ENCODE peak calls at places on chromosomes 5 and 9, in seven cellular contexts. H is ACHN; X is A549; U is D341Med; G is progenitor cell of endocrine pancreas; M is CD4-positive, alpha-beta memory T cell; Q is heart left ventricle. N is an unnamed sample.

GRCh38 chr5:52776116-52776515 is 11.6 kb upstream of the ITGA1 start:
- DNase-seq in H (no peak), X (no peak), U (no peak), G (no peak), M (peak), Q (no peak), N (no peak)

GRCh38 chr5:85388752-85389151 is 1004.1 kb upstream of the EDIL3 start:
- DNase-seq in H (no peak), X (no peak), U (no peak), G (no peak), M (no peak), Q (no peak), N (no peak)

GRCh38 chr9:133855802-133856592 is 117.8 kb upstream of the SARDH start:
- DNase-seq in H (no peak), X (no peak), U (no peak), G (no peak), M (no peak), Q (peak), N (no peak)

GRCh38 chr5:143206194-143207053 is 197.1 kb downstream of the NR3C1 start:
- DNase-seq in H (no peak), X (no peak), U (no peak), G (no peak), M (no peak), Q (no peak), N (no peak)

GRCh38 chr5:143041972-143042770 is 272.0 kb downstream of the ARHGAP26 start:
- DNase-seq in H (no peak), X (no peak), U (no peak), G (no peak), M (no peak), Q (no peak), N (no peak)

GRCh38 chr5:94893404-94894145 is 275.1 kb downstream of the SLF1 start:
- DNase-seq in H (peak), X (peak), U (no peak), G (no peak), M (no peak), Q (no peak), N (no peak)

GRCh38 chr9:71279188-71279739 is 157.8 kb upstream of the TRPM3 start:
- DNase-seq in H (no peak), X (no peak), U (no peak), G (no peak), M (no peak), Q (no peak), N (no peak)

GRCh38 chr5:82364497-82364896 is 86.3 kb upstream of the RPS23 start:
- DNase-seq in H (peak), X (peak), U (peak), G (no peak), M (no peak), Q (no peak), N (no peak)

GRCh38 chr5:52800394-52801213 is 12.9 kb downstream of the ITGA1 start:
- DNase-seq in H (peak), X (peak), U (peak), G (peak), M (peak), Q (peak), N (peak)

GRCh38 chr9:385818-386398 is 171.2 kb downstream of the DOCK8 start:
- DNase-seq in H (peak), X (peak), U (peak), G (peak), M (no peak), Q (peak), N (no peak)

GRCh38 chr5:129306725-129307124 is 153.4 kb upstream of the ADAMTS19 start:
- DNase-seq in H (no peak), X (no peak), U (no peak), G (no peak), M (no peak), Q (no peak), N (no peak)

GRCh38 chr9:103361906-103362305 is 366.8 kb downstream of the CYLC2 start:
- DNase-seq in H (no peak), X (no peak), U (no peak), G (no peak), M (no peak), Q (no peak), N (no peak)

GRCh38 chr9:19641046-19641445 is 147.8 kb downstream of the SLC24A2 start:
- DNase-seq in H (no peak), X (peak), U (peak), G (no peak), M (no peak), Q (no peak), N (no peak)

GRCh38 chr9:127309715-127310114 is 45.1 kb downstream of the GARNL3 start:
- DNase-seq in H (no peak), X (no peak), U (no peak), G (no peak), M (no peak), Q (no peak), N (no peak)

GRCh38 chr5:110957934-110958333 is 113.6 kb upstream of the TSLP start:
- DNase-seq in H (no peak), X (no peak), U (no peak), G (no peak), M (no peak), Q (no peak), N (no peak)

GRCh38 chr5:26942481-26942880 is 95.9 kb downstream of the CDH9 start:
- DNase-seq in H (no peak), X (peak), U (no peak), G (no peak), M (no peak), Q (no peak), N (no peak)

N was measured in mesothelial cell of epicardium.